ENCODE peak calls at places on chromosomes 2 and 18, in nine cellular contexts. I, O, A, H, J, R, K, Z and E are unnamed samples.

GRCh38 chr2:191041418-191042161 is 27.6 kb upstream of the STAT1 start:
- DNase-seq in I (no peak), O (no peak), A (peak; percentile 42), H (no peak), J (no peak), R (no peak), K (no peak), Z (no peak), E (no peak)

GRCh38 chr18:67359868-67360838 is 156.4 kb downstream of the DSEL start:
- DNase-seq in I (no peak), O (no peak), A (no peak), H (no peak), J (no peak), R (peak; percentile 93), K (peak; percentile 81), Z (no peak), E (peak; percentile 45)

GRCh38 chr2:205769494-205769848 is 87.2 kb downstream of the NRP2 start:
- DNase-seq in I (no peak), O (no peak), A (no peak), H (no peak), J (no peak), R (peak; percentile 73), K (peak; percentile 85), Z (no peak), E (no peak)

GRCh38 chr2:74982581-74982980 is 24.1 kb downstream of the POLE4 start:
- DNase-seq in I (no peak), O (no peak), A (no peak), H (no peak), J (no peak), R (no peak), K (no peak), Z (no peak), E (no peak)

GRCh38 chr2:24080721-24081120 is 3.9 kb downstream of the TP53I3 start:
- DNase-seq in I (no peak), O (no peak), A (no peak), H (no peak), J (no peak), R (no peak), K (peak; percentile 40), Z (no peak), E (no peak)

GRCh38 chr2:4139711-4140110 is 436.3 kb downstream of the DCDC2C start:
- DNase-seq in I (no peak), O (no peak), A (no peak), H (no peak), J (no peak), R (no peak), K (no peak), Z (no peak), E (no peak)

GRCh38 chr2:239956818-239957261 is 68.3 kb downstream of the NDUFA10 start:
- DNase-seq in I (no peak), O (no peak), A (no peak), H (no peak), J (peak; percentile 53), R (no peak), K (no peak), Z (no peak), E (no peak)

GRCh38 chr2:15410884-15411283 is 150.2 kb downstream of the NBAS start:
- DNase-seq in I (no peak), O (no peak), A (no peak), H (no peak), J (no peak), R (no peak), K (no peak), Z (no peak), E (no peak)